ENCODE peak calls at places on chromosomes 1 and 21, in nine cellular contexts. T is SK-N-SH, D is tibial nerve, O is H1, E is sigmoid colon, Z is upper lobe of left lung, L is transverse colon, S is stomach, W is A549. M is an unnamed sample.
A peak's percentile ranks its signal among the peaks of the same experiment; 100 is the strongest.

GRCh38 chr1:204223129-204223860 is 9.5 kb upstream of the GOLT1A start:
- DNase-seq in D (no peak), S (peak; percentile 23), Z (no peak), E (no peak), W (no peak), L (no peak), O (no peak), T (no peak), M (no peak)

GRCh38 chr21:39523398-39523797 is 71.6 kb downstream of the SH3BGR start:
- DNase-seq in T (no peak), L (peak; percentile 65), O (no peak), W (no peak), Z (peak; percentile 72), S (peak; percentile 85), E (no peak), D (no peak), M (no peak)

GRCh38 chr1:216178266-216178665 is 245.0 kb downstream of the USH2A start:
- DNase-seq in W (no peak), S (no peak), O (no peak), D (no peak), L (no peak), T (no peak), E (no peak), Z (no peak), M (no peak)

GRCh38 chr1:233700338-233700737 is 86.4 kb downstream of the KCNK1 start:
- DNase-seq in L (no peak), Z (no peak), T (no peak), D (no peak), S (peak; percentile 32), E (no peak), O (no peak), W (no peak), M (no peak)

GRCh38 chr1:90371106-90371813 is 345.8 kb downstream of the BARHL2 start:
- DNase-seq in S (no peak), D (no peak), T (no peak), W (no peak), L (no peak), E (no peak), Z (no peak), O (no peak), M (no peak)

GRCh38 chr1:86377341-86377740 is 18.8 kb downstream of the ODF2L start:
- DNase-seq in E (no peak), W (no peak), L (no peak), O (no peak), T (no peak), S (no peak), Z (no peak), D (no peak), M (no peak)

GRCh38 chr1:90580176-90580575 is 136.9 kb downstream of the BARHL2 start:
- DNase-seq in S (no peak), E (no peak), W (no peak), T (no peak), D (no peak), O (no peak), L (peak; percentile 65), Z (no peak), M (no peak)

GRCh38 chr1:12230549-12231275 is 882 bp downstream of the VPS13D start:
- DNase-seq in E (peak; percentile 73), Z (peak; percentile 78), S (peak; percentile 64), O (no peak), T (peak; percentile 68), L (peak; percentile 61), W (no peak), D (no peak), M (peak; percentile 64)

GRCh38 chr21:15444118-15444960 is 285.4 kb upstream of the USP25 start:
- DNase-seq in L (no peak), E (no peak), W (peak; percentile 67), T (no peak), Z (no peak), S (no peak), O (no peak), D (no peak), M (no peak)

DNA sequence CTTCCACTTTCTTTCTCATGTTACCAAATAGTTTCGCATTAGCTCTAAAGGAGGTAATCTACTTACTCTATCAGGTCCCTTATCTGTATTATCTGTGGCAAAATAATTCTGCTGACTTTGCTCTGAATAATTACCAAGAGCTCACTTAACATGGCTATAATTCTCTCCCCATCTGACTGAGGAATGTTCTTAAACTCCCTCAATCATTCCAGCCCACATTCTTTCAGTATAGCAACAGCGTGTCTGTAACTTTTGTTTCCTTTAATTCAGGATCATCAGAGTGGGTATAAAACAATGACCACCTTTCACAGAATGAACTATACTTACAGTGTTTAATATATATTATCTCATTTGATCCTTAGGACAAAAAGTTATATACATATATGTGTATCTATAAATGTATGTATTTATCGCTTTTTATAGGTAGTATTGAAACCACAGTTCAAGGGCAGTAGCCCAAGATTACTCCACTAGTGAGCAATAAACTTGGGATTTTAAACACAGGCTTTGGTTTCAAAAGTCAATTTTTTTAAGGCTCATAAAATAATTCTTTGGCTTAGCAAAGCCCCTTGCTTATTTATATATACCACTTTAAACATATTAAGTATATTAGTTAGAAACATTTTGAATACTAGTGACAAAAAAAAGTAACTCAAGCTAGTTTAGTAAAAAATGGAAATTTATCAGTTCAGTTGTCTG is 36.1 kb upstream of the ST6GALNAC3 start:
- DNase-seq in L (no peak), W (no peak), O (no peak), T (no peak), Z (no peak), S (no peak), E (no peak), D (no peak), M (no peak)
- TF ChIP-seq EP300 in L (no peak), W (no peak), O (no peak), T (peak; percentile 83), Z (no peak), S (no peak), E (no peak), D (no peak), M (no peak)

DNA sequence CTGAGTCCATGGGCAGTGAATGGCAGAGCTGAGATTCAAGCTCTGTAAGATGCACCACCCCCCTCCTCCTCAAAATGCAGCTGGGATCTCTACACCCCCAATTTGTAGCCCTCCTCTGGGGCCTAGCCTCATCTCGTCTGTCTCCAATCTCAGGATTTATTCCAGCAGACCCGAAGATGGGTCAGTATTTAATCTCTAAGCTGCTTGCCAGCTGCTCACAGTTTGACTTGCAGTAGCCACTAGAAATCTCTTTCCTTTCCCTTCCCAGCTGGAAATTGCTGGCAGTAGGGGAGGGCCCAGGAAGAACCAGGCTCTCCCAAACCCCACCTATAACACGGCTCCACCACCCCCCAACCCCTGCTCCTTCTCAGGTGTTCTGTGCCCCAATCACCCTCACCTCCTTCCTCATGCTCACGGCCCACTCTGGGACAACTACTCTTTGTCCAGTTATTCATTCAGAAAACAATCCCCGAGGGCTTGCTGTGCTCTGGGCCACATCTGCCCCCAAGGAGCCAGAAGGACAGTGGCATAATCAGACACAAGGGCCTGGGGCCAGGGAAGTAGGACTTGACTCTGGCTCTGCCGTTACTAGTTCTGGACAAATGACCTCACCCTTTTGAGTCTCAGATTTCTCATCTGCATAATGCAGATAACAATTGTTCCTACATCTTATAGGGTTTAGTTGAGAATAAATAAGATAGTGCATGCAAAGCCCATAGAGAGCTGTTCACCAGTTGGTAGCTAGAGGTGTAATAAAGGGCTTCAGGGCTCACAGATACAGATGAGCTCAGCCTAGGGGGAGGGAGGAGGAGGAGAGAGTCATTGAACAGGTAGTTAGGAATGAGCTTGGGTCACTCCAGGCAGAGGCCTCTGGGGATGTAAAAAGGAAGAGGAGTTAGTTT is 1.3 kb downstream of the LACTBL1 start:
- DNase-seq in L (no peak), O (no peak), Z (peak; percentile 2), T (no peak), D (no peak), S (no peak), W (no peak), E (no peak), M (no peak)
- TF ChIP-seq EP300 in L (no peak), O (no peak), Z (no peak), T (no peak), D (no peak), S (no peak), W (no peak), E (no peak), M (no peak)

GRCh38 chr1:172391972-172392371 is 28.5 kb upstream of the C1orf105 start:
- DNase-seq in L (no peak), Z (no peak), D (no peak), T (no peak), E (no peak), W (no peak), S (no peak), O (no peak), M (no peak)

GRCh38 chr1:172388490-172388889 is 32.0 kb upstream of the C1orf105 start:
- DNase-seq in O (no peak), E (no peak), T (no peak), D (no peak), S (no peak), L (no peak), Z (no peak), W (no peak), M (no peak)

GRCh38 chr1:172393354-172393753 is 27.1 kb upstream of the C1orf105 start:
- DNase-seq in L (no peak), Z (no peak), S (no peak), T (no peak), O (no peak), E (no peak), D (peak; percentile 10), W (no peak), M (no peak)

GRCh38 chr1:172390243-172390619 is 30.3 kb upstream of the C1orf105 start:
- DNase-seq in L (no peak), E (no peak), D (no peak), W (no peak), O (no peak), T (no peak), S (no peak), Z (no peak), M (no peak)

GRCh38 chr1:172390620-172391491 is 29.6 kb upstream of the C1orf105 start:
- DNase-seq in W (no peak), S (no peak), D (peak; percentile 39), L (peak; percentile 26), Z (peak; percentile 44), E (peak; percentile 62), O (no peak), T (no peak), M (no peak)
- TF ChIP-seq EP300 in W (no peak), S (no peak), D (no peak), L (no peak), Z (no peak), E (no peak), O (no peak), T (no peak), M (no peak)

DNA sequence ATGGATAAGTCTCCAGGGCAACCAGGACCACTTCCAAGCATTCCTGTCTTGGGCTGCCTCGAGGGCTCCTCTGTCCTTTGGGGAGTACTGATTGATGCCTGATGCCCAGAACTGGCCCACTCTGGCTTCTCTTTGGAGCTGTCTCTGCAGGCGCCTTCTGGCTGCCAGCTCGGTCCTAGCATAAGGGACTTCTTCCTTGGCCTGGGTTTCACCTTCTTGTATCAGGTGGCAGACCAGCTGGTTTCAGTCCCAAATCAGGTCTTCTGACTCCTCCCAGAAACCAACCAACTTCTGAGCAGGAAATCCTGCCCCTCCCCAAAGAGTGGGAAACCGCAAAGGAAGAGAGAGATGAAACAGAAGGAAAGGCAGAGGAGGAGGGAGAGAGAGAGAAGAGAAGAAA is 10.6 kb downstream of the G0S2 start:
- DNase-seq in W (no peak), D (no peak), O (no peak), L (no peak), T (no peak), E (no peak), Z (no peak), S (no peak), M (no peak)
- TF ChIP-seq EP300 in W (no peak), D (no peak), O (no peak), L (no peak), T (no peak), E (no peak), Z (no peak), S (no peak), M (no peak)

GRCh38 chr1:183089025-183089639 is 65.9 kb downstream of the LAMC1 start:
- DNase-seq in D (no peak), Z (no peak), O (no peak), S (no peak), W (no peak), E (no peak), T (no peak), L (no peak), M (no peak)
- TF ChIP-seq EP300 in D (no peak), Z (no peak), O (no peak), S (no peak), W (no peak), E (no peak), T (no peak), L (no peak), M (no peak)